ENCODE peak calls at places on chromosome 6, in five cellular contexts. E is HL-60, S is GM10248, J is Kasumi-1, V is HAP-1. D is an unnamed sample.

GRCh38 chr6:81997091-81997926 is 244.8 kb upstream of the TENT5A start:
- DNase-seq in E (peak; percentile 10), J (no peak), V (no peak), S (no peak), D (no peak)

GRCh38 chr6:105781248-105781647 is 304.9 kb upstream of the PRDM1 start:
- DNase-seq in J (no peak), V (no peak), E (no peak), S (no peak), D (no peak)

GRCh38 chr6:132391391-132392291 is 9.6 kb downstream of the MOXD1 start:
- DNase-seq in S (no peak), J (no peak), E (no peak), V (no peak), D (no peak)

GRCh38 chr6:39251406-39251805 is 22.1 kb upstream of the KCNK5 start:
- DNase-seq in J (no peak), E (no peak), V (no peak), S (no peak), D (no peak)

GRCh38 chr6:12324096-12324495 is 33.9 kb downstream of the EDN1 start:
- DNase-seq in S (no peak), V (no peak), E (no peak), J (no peak), D (no peak)

GRCh38 chr6:96532399-96532798 is 10.8 kb downstream of the UFL1 start:
- DNase-seq in S (no peak), J (no peak), E (no peak), V (peak; percentile 58), D (no peak)

GRCh38 chr6:30942338-30943060 is 1.7 kb downstream of the MUCL3 start:
- DNase-seq in V (peak; percentile 92), S (no peak), J (no peak), E (no peak), D (peak; percentile 62)

GRCh38 chr6:169965657-169966311 is 214.4 kb downstream of the ERMARD start:
- DNase-seq in S (no peak), E (no peak), V (no peak), J (no peak), D (no peak)

GRCh38 chr6:5302220-5302946 is 41.1 kb downstream of the FARS2 start:
- DNase-seq in V (no peak), E (no peak), S (peak; percentile 45), J (no peak), D (no peak)

GRCh38 chr6:81977488-81977887 is 225.0 kb upstream of the TENT5A start:
- DNase-seq in J (no peak), S (no peak), E (no peak), V (no peak), D (no peak)